ENCODE peak calls at places on chromosomes 13 and 19, in nine cellular contexts. L is heart right ventricle, C is right atrium auricular region, M is neural progenitor cell, D is GM23338, V is heart left ventricle, F is lung, T is OCI-LY7, I is stomach. S is an unnamed sample. For H3K4me1, the result is how much of the 10 kb centered on the place peaks cover.

GRCh38 chr13:71396149-71396548 is 470.9 kb downstream of the DACH1 start:
- DNase-seq in D (no peak), L (no peak), T (no peak), M (no peak), F (no peak), C (no peak), I (no peak), V (no peak), S (no peak)

GRCh38 chr13:23991119-23991518 is 93.8 kb upstream of the C1QTNF9B start:
- DNase-seq in L (no peak), C (no peak), D (no peak), V (no peak), F (no peak), T (no peak), M (no peak), I (no peak), S (no peak)

GRCh38 chr19:38384209-38385027 is 3.4 kb downstream of the GGN start:
- DNase-seq in V (no peak), T (peak), L (no peak), I (no peak), C (no peak), M (peak), D (peak), F (no peak), S (no peak)

GRCh38 chr13:66996503-66996902 is 233.6 kb downstream of the PCDH9 start:
- DNase-seq in M (no peak), V (no peak), L (no peak), I (no peak), F (no peak), D (no peak), T (no peak), C (no peak), S (no peak)

GRCh38 chr19:24003537-24003936 is 83.5 kb upstream of the ZNF254 start:
- DNase-seq in F (no peak), M (no peak), T (no peak), D (no peak), C (no peak), L (no peak), V (no peak), I (no peak), S (no peak)

GRCh38 chr19:38173324-38174041 is 50.5 kb downstream of the DPF1 start:
- DNase-seq in M (no peak), I (peak), L (peak), T (no peak), C (peak), F (no peak), V (peak), D (no peak), S (no peak)

GRCh38 chr19:18541992-18542935 is 1.1 kb downstream of the FKBP8 start:
- DNase-seq in I (no peak), C (no peak), F (no peak), V (no peak), M (peak), D (peak), T (peak), L (no peak), S (peak)

GRCh38 chr19:38425810-38426466 is at the start of gene RASGRP4:
- DNase-seq in C (no peak), V (no peak), L (peak), F (no peak), T (no peak), D (peak), I (no peak), M (no peak), S (peak)

GRCh38 chr19:3369337-3370213 is 3.2 kb downstream of the NFIC start:
- DNase-seq in D (peak), I (peak), F (no peak), L (no peak), C (no peak), T (no peak), M (peak), V (peak), S (peak)

GRCh38 chr13:79660361-79660760 is 179.4 kb downstream of the NDFIP2 start:
- DNase-seq in T (no peak), C (no peak), I (no peak), F (no peak), M (no peak), V (no peak), D (no peak), L (no peak), S (no peak)

GRCh38 chr19:2170987-2171348 is 7.2 kb downstream of the DOT1L start:
- DNase-seq in L (no peak), T (no peak), I (no peak), D (no peak), M (no peak), V (no peak), C (no peak), F (no peak), S (no peak)

GRCh38 chr13:73228546-73228945 is 169.7 kb downstream of the KLF5 start:
- DNase-seq in T (no peak), L (no peak), I (no peak), C (no peak), F (no peak), V (no peak), D (no peak), M (no peak), S (peak)

GRCh38 chr19:39341122-39341719 is 1.0 kb upstream of the SAMD4B start:
- DNase-seq in F (peak), M (peak), D (peak), T (peak), C (no peak), I (peak), V (peak), L (peak), S (peak)

GRCh38 chr19:13036366-13036976 is 41.2 kb downstream of the NFIX start:
- DNase-seq in D (no peak), V (peak), C (peak), I (peak), T (no peak), F (peak), L (no peak), M (no peak), S (no peak)

GRCh38 chr19:17931532-17932191 is 1.2 kb upstream of the CCDC124 start:
- DNase-seq in C (no peak), F (no peak), D (peak), M (peak), I (no peak), T (no peak), L (no peak), V (no peak), S (peak)

GRCh38 chr19:50909240-50910070 is 1.7 kb downstream of the KLK4 start:
- DNase-seq in C (no peak), M (peak), V (no peak), D (peak), I (peak), L (no peak), T (peak), F (no peak), S (peak)

GRCh38 chr13:87124785-87125074 is 546.4 kb upstream of the SLITRK5 start:
- DNase-seq in T (no peak), M (no peak), L (no peak), D (peak), F (no peak), C (no peak), V (no peak), I (no peak), S (no peak)

GRCh38 chr13:114070098-114070799 is 62.2 kb downstream of the RASA3 start:
- DNase-seq in I (no peak), F (no peak), T (no peak), L (no peak), M (no peak), C (no peak), V (peak), D (no peak), S (no peak)

GRCh38 chr13:113820813-113821651 is 42.8 kb downstream of the GAS6 start:
- DNase-seq in M (no peak), D (no peak), F (peak), C (peak), T (no peak), I (no peak), V (peak), L (peak), S (peak)

GRCh38 chr13:44921931-44922758 is 67.1 kb downstream of the NUFIP1 start:
- DNase-seq in F (peak), C (peak), M (no peak), T (no peak), I (peak), V (peak), L (peak), D (no peak), S (peak)

GRCh38 chr13:94800423-94800822 is 88.1 kb upstream of the SOX21 start:
- DNase-seq in V (no peak), M (no peak), T (no peak), D (no peak), I (no peak), C (no peak), F (no peak), L (no peak), S (no peak)

GRCh38 chr13:40271931-40272775 is 394.3 kb downstream of the FOXO1 start:
- DNase-seq in L (peak), F (peak), D (no peak), C (peak), V (peak), I (peak), T (no peak), M (no peak), S (peak)

GRCh38 chr19:18058208-18059009 is 28.3 kb downstream of the IL12RB1 start:
- DNase-seq in M (peak), V (peak), I (peak), L (peak), F (peak), T (peak), D (peak), C (peak), S (peak)

GRCh38 chr13:53001444-53001843 is 27.2 kb upstream of the OLFM4 start:
- DNase-seq in F (no peak), D (no peak), I (no peak), L (no peak), C (no peak), T (no peak), M (no peak), V (no peak), S (no peak)

GRCh38 chr19:3700242-3701032 is at the start of gene PIP5K1C:
- DNase-seq in M (peak), F (peak), L (peak), T (peak), I (peak), V (peak), C (peak), D (peak), S (peak)

GRCh38 chr19:13623686-13624405 is 117.6 kb upstream of the CACNA1A start:
- DNase-seq in I (no peak), F (no peak), V (no peak), D (peak), T (no peak), L (no peak), C (no peak), M (no peak), S (no peak)

GRCh38 chr13:101416181-101417042 is at the start of gene NALCN:
- DNase-seq in D (peak), F (no peak), L (no peak), I (no peak), M (peak), V (peak), C (no peak), T (no peak), S (peak)

GRCh38 chr19:14114854-14115253 is 2.7 kb downstream of the PRKACA start:
- DNase-seq in C (peak), D (peak), L (peak), V (peak), F (peak), T (peak), I (peak), M (peak), S (peak)

GRCh38 chr19:4057913-4058695 is 8.6 kb downstream of the ZBTB7A start:
- DNase-seq in T (no peak), F (peak), V (peak), I (peak), L (peak), M (no peak), D (peak), C (peak), S (no peak)

GRCh38 chr19:8526345-8527062 is 12.5 kb upstream of the ZNF414 start:
- DNase-seq in V (peak), L (peak), T (no peak), I (peak), F (peak), D (peak), C (peak), M (peak), S (peak)

GRCh38 chr13:30998548-30999140 is 66.2 kb downstream of the TEX26 start:
- DNase-seq in T (no peak), D (no peak), C (no peak), L (no peak), F (no peak), I (no peak), V (no peak), M (peak), S (peak)

GRCh38 chr13:105642511-105642958 is 892.9 kb downstream of the EFNB2 start:
- DNase-seq in D (no peak), V (no peak), L (no peak), I (no peak), M (no peak), C (no peak), T (no peak), F (no peak), S (no peak)

GRCh38 chr19:12828494-12828893 is 5.9 kb downstream of the RTBDN start:
- DNase-seq in V (no peak), C (no peak), M (peak), I (peak), D (peak), T (peak), L (no peak), F (no peak), S (peak)

GRCh38 chr13:45548281-45548680 is 67.3 kb downstream of the ERICH6B start:
- DNase-seq in V (no peak), T (no peak), I (no peak), F (no peak), L (no peak), C (no peak), M (no peak), D (peak), S (no peak)

GRCh38 chr13:113759525-113760137 is 605 bp downstream of the TMEM255B start:
- DNase-seq in L (peak), F (no peak), D (peak), C (no peak), V (no peak), M (peak), I (peak), T (no peak), S (peak)

GRCh38 chr13:74794147-74794546 is 659.9 kb upstream of the KLF12 start:
- DNase-seq in D (no peak), F (no peak), L (no peak), C (no peak), V (no peak), T (no peak), M (no peak), I (no peak), S (no peak)

GRCh38 chr13:74796126-74796643 is 662.0 kb upstream of the KLF12 start:
- DNase-seq in F (no peak), V (no peak), L (no peak), I (no peak), D (no peak), T (no peak), C (no peak), M (no peak), S (no peak)

GRCh38 chr13:74795526-74795925 is 661.3 kb upstream of the KLF12 start:
- DNase-seq in M (no peak), V (no peak), L (no peak), T (no peak), I (no peak), C (no peak), F (no peak), D (no peak), S (no peak)

GRCh38 chr13:74794582-74794981 is 660.4 kb upstream of the KLF12 start:
- DNase-seq in T (no peak), V (no peak), I (no peak), D (peak), M (no peak), L (no peak), C (no peak), F (no peak), S (peak)
- TF ChIP-seq CTCF in T (no peak), V (no peak), I (no peak), D (peak), M (peak), L (no peak), C (no peak), F (no peak), S (no peak)

GRCh38 chr19:5967571-5967970 is 10.4 kb downstream of the RANBP3 start:
- DNase-seq in M (no peak), V (no peak), F (no peak), C (no peak), D (no peak), I (no peak), L (no peak), T (no peak), S (no peak)

GRCh38 chr19:5967994-5968430 is 9.9 kb downstream of the RANBP3 start:
- DNase-seq in F (peak), D (peak), T (peak), I (peak), C (no peak), L (peak), V (no peak), M (peak), S (peak)

GRCh38 chr19:5964816-5965565 is 12.9 kb downstream of the RANBP3 start:
- DNase-seq in L (no peak), V (no peak), F (no peak), D (no peak), M (no peak), I (no peak), T (no peak), C (no peak), S (no peak)

GRCh38 chr19:5966941-5967340 is 11.0 kb downstream of the RANBP3 start:
- DNase-seq in M (no peak), C (no peak), V (no peak), T (no peak), F (no peak), I (no peak), L (no peak), D (no peak), S (no peak)

GRCh38 chr19:5966215-5966614 is 11.7 kb downstream of the RANBP3 start:
- DNase-seq in M (no peak), F (no peak), C (no peak), V (peak), I (no peak), L (no peak), D (no peak), T (no peak), S (peak)
- H3K4me1 ChIP-seq in M (under half), F (under half), C (under half), V (half or more), I (half or more), L (half or more), D (under half), T (under half), S (half or more)

DNA sequence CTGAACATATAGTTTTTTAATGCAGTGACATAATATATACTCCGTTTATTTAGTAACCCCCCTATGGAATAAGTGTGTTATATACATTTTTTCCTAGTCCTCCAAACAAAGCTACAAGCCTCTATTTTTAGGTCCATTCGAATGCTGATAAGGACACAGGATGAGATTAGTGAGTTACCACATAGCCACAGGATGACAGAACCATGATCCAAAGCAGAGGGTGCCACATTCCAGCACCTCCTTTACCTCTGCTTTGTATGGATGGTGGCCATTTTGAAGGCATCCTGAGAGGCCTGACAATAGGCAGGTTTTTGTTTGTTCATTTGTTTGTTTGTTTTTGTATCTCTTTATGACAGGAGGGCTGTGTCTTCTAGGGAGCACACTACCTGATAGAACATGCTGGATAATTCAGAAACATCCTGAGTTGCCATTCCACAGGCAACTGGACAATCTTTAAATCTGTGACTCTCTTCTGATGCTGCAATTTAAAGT is 186.3 kb downstream of the MTUS2 start:
- DNase-seq in I (no peak), F (no peak), M (no peak), D (no peak), V (no peak), T (no peak), C (no peak), L (no peak), S (peak)
- TF ChIP-seq CTCF in I (no peak), F (no peak), M (no peak), D (no peak), V (no peak), T (no peak), C (no peak), L (no peak), S (no peak)

GRCh38 chr19:16444273-16444597 is 27.5 kb downstream of the EPS15L1 start:
- DNase-seq in M (no peak), F (no peak), I (no peak), T (peak), V (no peak), D (no peak), L (no peak), C (no peak), S (no peak)
- H3K4me1 ChIP-seq in M (under half), F (under half), I (under half), T (half or more), V (under half), D (under half), L (half or more), C (under half), S (under half)

DNA sequence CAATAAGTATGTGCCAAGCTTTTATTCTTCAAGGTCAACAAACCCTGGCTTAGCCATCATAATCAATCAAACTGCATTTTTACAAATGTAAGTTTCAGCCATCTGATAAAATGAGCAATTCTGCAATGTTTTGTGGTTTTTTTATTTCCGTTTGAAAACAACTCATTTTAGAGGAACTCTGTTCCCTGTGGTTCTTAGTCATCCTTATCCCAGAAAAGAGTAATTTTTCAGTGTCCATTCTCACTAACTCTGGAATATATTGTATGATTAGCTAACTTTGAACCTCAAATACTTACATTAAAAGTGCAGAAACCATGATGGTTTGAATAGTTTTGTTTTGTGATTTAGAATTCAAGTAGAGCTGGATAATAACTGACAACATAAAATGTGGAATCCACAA is 87.6 kb downstream of the IRS2 start:
- DNase-seq in T (no peak), F (no peak), I (no peak), V (no peak), M (no peak), D (no peak), L (no peak), C (no peak), S (no peak)
- TF ChIP-seq CTCF in T (no peak), F (no peak), I (no peak), V (no peak), M (no peak), D (no peak), L (no peak), C (no peak), S (no peak)

S was measured in cardiac muscle cell.